ENCODE peak calls at places on chromosomes 4 and X, in nine cellular contexts. One of them, this sample, is unnamed.

GRCh38 chrX:153649178-153649914 is 2.3 kb downstream of the DUSP9 start:
- DNase-seq in ELR: peak; percentile 47
- DNase-seq in GM06990: no peak
- DNase-seq in breast epithelium: no peak
- DNase-seq in adipocyte: no peak
- DNase-seq in effector CD4-positive, alpha-beta T cell: no peak
- DNase-seq in progenitor cell of endocrine pancreas: no peak
- DNase-seq in memory B cell: no peak
- DNase-seq in T-helper 9 cell: no peak
- DNase-seq in this sample: peak; percentile 74

GRCh38 chrX:113269203-113269602 is 428.6 kb upstream of the AMOT start:
- DNase-seq in ELR: no peak
- DNase-seq in GM06990: no peak
- DNase-seq in breast epithelium: no peak
- DNase-seq in adipocyte: no peak
- DNase-seq in effector CD4-positive, alpha-beta T cell: no peak
- DNase-seq in progenitor cell of endocrine pancreas: no peak
- DNase-seq in memory B cell: no peak
- DNase-seq in T-helper 9 cell: no peak
- DNase-seq in this sample: no peak

GRCh38 chr4:10567766-10568165 is 110.5 kb upstream of the ZNF518B start:
- DNase-seq in ELR: no peak
- DNase-seq in GM06990: no peak
- DNase-seq in breast epithelium: no peak
- DNase-seq in adipocyte: no peak
- DNase-seq in effector CD4-positive, alpha-beta T cell: no peak
- DNase-seq in progenitor cell of endocrine pancreas: no peak
- DNase-seq in memory B cell: no peak
- DNase-seq in T-helper 9 cell: no peak
- DNase-seq in this sample: no peak

GRCh38 chrX:40095588-40096394 is 2.0 kb downstream of the BCOR start:
- DNase-seq in ELR: peak; percentile 46
- DNase-seq in GM06990: no peak
- DNase-seq in breast epithelium: no peak
- DNase-seq in adipocyte: peak; percentile 48
- DNase-seq in effector CD4-positive, alpha-beta T cell: no peak
- DNase-seq in progenitor cell of endocrine pancreas: no peak
- DNase-seq in memory B cell: peak; percentile 31
- DNase-seq in T-helper 9 cell: no peak
- DNase-seq in this sample: no peak

GRCh38 chr4:85381968-85382367 is 93.0 kb upstream of the ARHGAP24 start:
- DNase-seq in ELR: no peak
- DNase-seq in GM06990: no peak
- DNase-seq in breast epithelium: no peak
- DNase-seq in adipocyte: peak; percentile 12
- DNase-seq in effector CD4-positive, alpha-beta T cell: no peak
- DNase-seq in progenitor cell of endocrine pancreas: no peak
- DNase-seq in memory B cell: no peak
- DNase-seq in T-helper 9 cell: no peak
- DNase-seq in this sample: no peak

GRCh38 chr4:150108693-150109092 is 30.4 kb downstream of the DCLK2 start:
- DNase-seq in ELR: no peak
- DNase-seq in GM06990: no peak
- DNase-seq in breast epithelium: no peak
- DNase-seq in adipocyte: peak; percentile 66
- DNase-seq in effector CD4-positive, alpha-beta T cell: no peak
- DNase-seq in progenitor cell of endocrine pancreas: no peak
- DNase-seq in memory B cell: no peak
- DNase-seq in T-helper 9 cell: no peak
- DNase-seq in this sample: no peak

GRCh38 chrX:17984415-17984814 is 123.3 kb upstream of the RAI2 start:
- DNase-seq in ELR: no peak
- DNase-seq in GM06990: no peak
- DNase-seq in breast epithelium: no peak
- DNase-seq in adipocyte: no peak
- DNase-seq in effector CD4-positive, alpha-beta T cell: no peak
- DNase-seq in progenitor cell of endocrine pancreas: no peak
- DNase-seq in memory B cell: no peak
- DNase-seq in T-helper 9 cell: no peak
- DNase-seq in this sample: no peak

GRCh38 chr4:57234252-57234775 is 124.1 kb upstream of the IGFBP7 start:
- DNase-seq in ELR: no peak
- DNase-seq in GM06990: no peak
- DNase-seq in breast epithelium: no peak
- DNase-seq in adipocyte: no peak
- DNase-seq in effector CD4-positive, alpha-beta T cell: no peak
- DNase-seq in progenitor cell of endocrine pancreas: no peak
- DNase-seq in memory B cell: no peak
- DNase-seq in T-helper 9 cell: no peak
- DNase-seq in this sample: no peak

GRCh38 chr4:58602701-58603359 is 1492.6 kb upstream of the IGFBP7 start:
- DNase-seq in ELR: no peak
- DNase-seq in GM06990: no peak
- DNase-seq in breast epithelium: no peak
- DNase-seq in adipocyte: no peak
- DNase-seq in effector CD4-positive, alpha-beta T cell: no peak
- DNase-seq in progenitor cell of endocrine pancreas: no peak
- DNase-seq in memory B cell: no peak
- DNase-seq in T-helper 9 cell: no peak
- DNase-seq in this sample: no peak

GRCh38 chr4:149785686-149786431 is 29.8 kb downstream of the IQCM start:
- DNase-seq in ELR: peak; percentile 50
- DNase-seq in GM06990: no peak
- DNase-seq in breast epithelium: no peak
- DNase-seq in adipocyte: peak; percentile 64
- DNase-seq in effector CD4-positive, alpha-beta T cell: no peak
- DNase-seq in progenitor cell of endocrine pancreas: no peak
- DNase-seq in memory B cell: no peak
- DNase-seq in T-helper 9 cell: no peak
- DNase-seq in this sample: peak; percentile 89

GRCh38 chrX:100994352-100995281 is 25.1 kb downstream of the ARL13A start:
- DNase-seq in ELR: peak; percentile 81
- DNase-seq in GM06990: peak; percentile 15
- DNase-seq in breast epithelium: no peak
- DNase-seq in adipocyte: no peak
- DNase-seq in effector CD4-positive, alpha-beta T cell: no peak
- DNase-seq in progenitor cell of endocrine pancreas: no peak
- DNase-seq in memory B cell: no peak
- DNase-seq in T-helper 9 cell: no peak
- DNase-seq in this sample: peak; percentile 52

GRCh38 chrX:39258331-39258730 is 457.1 kb downstream of the MID1IP1 start:
- DNase-seq in ELR: no peak
- DNase-seq in GM06990: no peak
- DNase-seq in breast epithelium: no peak
- DNase-seq in adipocyte: no peak
- DNase-seq in effector CD4-positive, alpha-beta T cell: no peak
- DNase-seq in progenitor cell of endocrine pancreas: no peak
- DNase-seq in memory B cell: no peak
- DNase-seq in T-helper 9 cell: no peak
- DNase-seq in this sample: no peak

GRCh38 chrX:110135618-110136017 is 132.7 kb downstream of the TMEM164 start:
- DNase-seq in ELR: no peak
- DNase-seq in GM06990: no peak
- DNase-seq in breast epithelium: no peak
- DNase-seq in adipocyte: no peak
- DNase-seq in effector CD4-positive, alpha-beta T cell: no peak
- DNase-seq in progenitor cell of endocrine pancreas: no peak
- DNase-seq in memory B cell: no peak
- DNase-seq in T-helper 9 cell: no peak
- DNase-seq in this sample: no peak

GRCh38 chrX:115023811-115024210 is 6.4 kb upstream of the IL13RA2 start:
- DNase-seq in ELR: no peak
- DNase-seq in GM06990: no peak
- DNase-seq in breast epithelium: no peak
- DNase-seq in adipocyte: no peak
- DNase-seq in effector CD4-positive, alpha-beta T cell: no peak
- DNase-seq in progenitor cell of endocrine pancreas: no peak
- DNase-seq in memory B cell: no peak
- DNase-seq in T-helper 9 cell: no peak
- DNase-seq in this sample: no peak

GRCh38 chrX:104621781-104622180 is 55.8 kb downstream of the IL1RAPL2 start:
- DNase-seq in ELR: no peak
- DNase-seq in GM06990: no peak
- DNase-seq in breast epithelium: no peak
- DNase-seq in adipocyte: no peak
- DNase-seq in effector CD4-positive, alpha-beta T cell: no peak
- DNase-seq in progenitor cell of endocrine pancreas: no peak
- DNase-seq in memory B cell: no peak
- DNase-seq in T-helper 9 cell: no peak
- DNase-seq in this sample: no peak

GRCh38 chr4:2243682-2244380 is 1.9 kb upstream of the HAUS3 start:
- DNase-seq in ELR: peak; percentile 56
- DNase-seq in GM06990: no peak
- DNase-seq in breast epithelium: peak; percentile 36
- DNase-seq in adipocyte: peak; percentile 36
- DNase-seq in effector CD4-positive, alpha-beta T cell: no peak
- DNase-seq in progenitor cell of endocrine pancreas: peak; percentile 9
- DNase-seq in memory B cell: no peak
- DNase-seq in T-helper 9 cell: no peak
- DNase-seq in this sample: peak; percentile 71